ENCODE peak calls at places on chromosomes 16 and 17, in six cellular contexts. F, I, D, G, A and R are unnamed samples.

GRCh38 chr17:42135664-42136653 is 13.4 kb downstream of the HSPB9 start:
- DNase-seq in F (peak; percentile 82), I (peak; percentile 50), D (no peak), G (no peak), A (peak; percentile 92), R (peak; percentile 54)

GRCh38 chr16:15564619-15565339 is 78.2 kb downstream of the MARF1 start:
- DNase-seq in F (no peak), I (no peak), D (no peak), G (no peak), A (no peak), R (no peak)

GRCh38 chr17:79791354-79792123 is 5.3 kb downstream of the CBX8 start:
- DNase-seq in F (no peak), I (no peak), D (no peak), G (no peak), A (no peak), R (no peak)

GRCh38 chr17:5644065-5644464 is 59.8 kb upstream of the NLRP1 start:
- DNase-seq in F (no peak), I (no peak), D (no peak), G (no peak), A (no peak), R (no peak)

GRCh38 chr17:76909971-76910760 is 42.0 kb downstream of the MGAT5B start:
- DNase-seq in F (peak; percentile 40), I (peak; percentile 55), D (peak; percentile 9), G (no peak), A (peak; percentile 27), R (peak; percentile 17)

GRCh38 chr16:70250748-70251650 is 741 bp downstream of the EXOSC6 start:
- DNase-seq in F (peak; percentile 52), I (peak; percentile 79), D (no peak), G (no peak), A (peak; percentile 52), R (peak; percentile 44)

GRCh38 chr17:32281011-32281451 is 15.4 kb downstream of the RHBDL3 start:
- DNase-seq in F (no peak), I (no peak), D (no peak), G (no peak), A (no peak), R (no peak)

GRCh38 chr17:44045493-44045892 is 21.0 kb downstream of the LSM12 start:
- DNase-seq in F (no peak), I (no peak), D (no peak), G (no peak), A (no peak), R (no peak)

GRCh38 chr16:56190903-56191806 is at the start of gene GNAO1:
- DNase-seq in F (peak; percentile 59), I (no peak), D (peak; percentile 41), G (no peak), A (no peak), R (peak; percentile 32)

GRCh38 chr16:17416461-17417221 is 54.1 kb downstream of the XYLT1 start:
- DNase-seq in F (peak; percentile 19), I (peak; percentile 90), D (peak; percentile 21), G (no peak), A (peak; percentile 41), R (peak; percentile 83)

GRCh38 chr16:81253141-81253540 is 14.7 kb downstream of the BCO1 start:
- DNase-seq in F (no peak), I (no peak), D (no peak), G (no peak), A (no peak), R (no peak)

GRCh38 chr16:4693956-4694663 is 748 bp downstream of the NUDT16L1 start:
- DNase-seq in F (peak; percentile 63), I (peak; percentile 55), D (peak; percentile 28), G (peak; percentile 24), A (peak; percentile 60), R (peak; percentile 46)

GRCh38 chr16:80367037-80367658 is 173.6 kb upstream of the DYNLRB2 start:
- DNase-seq in F (no peak), I (no peak), D (no peak), G (no peak), A (no peak), R (no peak)

GRCh38 chr17:1137465-1137894 is 42.3 kb downstream of the ABR start:
- DNase-seq in F (no peak), I (no peak), D (no peak), G (no peak), A (peak; percentile 80), R (peak; percentile 74)

GRCh38 chr17:43634681-43635125 is 27.0 kb downstream of the MEOX1 start:
- DNase-seq in F (peak; percentile 54), I (no peak), D (no peak), G (no peak), A (no peak), R (no peak)

GRCh38 chr16:87382023-87382785 is 1.4 kb downstream of the FBXO31 start:
- DNase-seq in F (no peak), I (no peak), D (no peak), G (no peak), A (peak; percentile 50), R (no peak)

GRCh38 chr17:80512233-80512632 is 32.4 kb upstream of the RPTOR start:
- DNase-seq in F (no peak), I (no peak), D (no peak), G (no peak), A (no peak), R (peak; percentile 57)

GRCh38 chr16:26158142-26158759 is 466.5 kb downstream of the HS3ST4 start:
- DNase-seq in F (no peak), I (no peak), D (no peak), G (no peak), A (no peak), R (no peak)

GRCh38 chr16:81946206-81946605 is 65.1 kb downstream of the SDR42E1 start:
- DNase-seq in F (no peak), I (no peak), D (no peak), G (peak; percentile 14), A (no peak), R (peak; percentile 84)

GRCh38 chr16:89954462-89954861 is 5.9 kb downstream of the DEF8 start:
- DNase-seq in F (no peak), I (no peak), D (no peak), G (no peak), A (no peak), R (no peak)

DNA sequence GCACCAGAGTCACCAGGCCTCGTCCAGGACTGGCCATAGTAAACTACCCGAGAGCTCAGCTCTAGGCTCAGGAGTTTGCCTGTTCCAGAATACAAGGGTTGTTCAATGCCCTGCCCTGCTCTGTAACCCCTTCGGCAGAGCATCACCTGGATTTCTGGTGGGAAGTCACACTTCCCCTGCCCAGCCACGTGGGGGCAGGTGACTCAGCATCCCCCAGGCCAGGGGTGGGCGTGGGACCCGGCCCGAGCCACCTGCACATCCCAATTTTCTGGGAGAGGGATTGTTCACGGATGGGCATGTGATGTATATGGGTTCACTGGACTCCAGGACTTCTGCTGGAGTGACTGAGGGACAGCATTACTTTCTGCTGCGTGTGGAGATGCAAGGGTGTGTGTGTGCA is 25.8 kb downstream of the COX4I1 start:
- DNase-seq in F (no peak), I (no peak), D (no peak), G (no peak), A (no peak), R (no peak)
- TF ChIP-seq CTCF in F (no peak), I (no peak), D (no peak), G (no peak), A (no peak), R (no peak)

GRCh38 chr17:46895171-46895570 is 27.8 kb upstream of the GOSR2 start:
- DNase-seq in F (no peak), I (peak; percentile 41), D (no peak), G (no peak), A (no peak), R (no peak)

GRCh38 chr17:46898860-46899259 is 24.1 kb upstream of the GOSR2 start:
- DNase-seq in F (no peak), I (no peak), D (no peak), G (no peak), A (no peak), R (no peak)

GRCh38 chr17:46898364-46898763 is 24.6 kb upstream of the GOSR2 start:
- DNase-seq in F (no peak), I (no peak), D (no peak), G (no peak), A (no peak), R (no peak)

GRCh38 chr17:46894476-46895151 is 28.3 kb upstream of the GOSR2 start:
- DNase-seq in F (no peak), I (no peak), D (no peak), G (no peak), A (no peak), R (no peak)

DNA sequence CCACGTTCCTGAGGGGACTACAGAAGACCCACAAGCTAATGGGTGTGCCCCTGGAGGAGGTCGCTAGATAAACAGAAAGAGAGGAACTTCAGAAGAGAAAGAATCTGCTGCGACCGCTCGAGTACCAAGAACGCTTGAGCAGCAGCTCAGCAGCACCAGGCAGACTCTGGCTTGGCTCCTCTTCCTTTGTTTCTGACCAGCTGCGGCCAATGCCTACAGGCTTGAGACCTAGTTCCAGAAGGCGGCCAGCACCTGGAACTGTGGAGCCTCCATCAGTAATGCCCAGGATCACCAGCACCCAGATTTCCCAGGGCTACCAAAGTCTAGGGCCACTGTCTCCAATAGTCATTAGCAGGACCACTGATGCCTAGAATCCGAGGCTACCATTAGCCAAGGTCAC is 26.0 kb upstream of the GOSR2 start:
- DNase-seq in F (no peak), I (no peak), D (no peak), G (no peak), A (no peak), R (no peak)
- H3K4me3 ChIP-seq in F (no peak overlapping the region), I (no peak overlapping the region), D (no peak overlapping the region), G (no peak overlapping the region), A (no peak overlapping the region), R (no peak overlapping the region)

DNA sequence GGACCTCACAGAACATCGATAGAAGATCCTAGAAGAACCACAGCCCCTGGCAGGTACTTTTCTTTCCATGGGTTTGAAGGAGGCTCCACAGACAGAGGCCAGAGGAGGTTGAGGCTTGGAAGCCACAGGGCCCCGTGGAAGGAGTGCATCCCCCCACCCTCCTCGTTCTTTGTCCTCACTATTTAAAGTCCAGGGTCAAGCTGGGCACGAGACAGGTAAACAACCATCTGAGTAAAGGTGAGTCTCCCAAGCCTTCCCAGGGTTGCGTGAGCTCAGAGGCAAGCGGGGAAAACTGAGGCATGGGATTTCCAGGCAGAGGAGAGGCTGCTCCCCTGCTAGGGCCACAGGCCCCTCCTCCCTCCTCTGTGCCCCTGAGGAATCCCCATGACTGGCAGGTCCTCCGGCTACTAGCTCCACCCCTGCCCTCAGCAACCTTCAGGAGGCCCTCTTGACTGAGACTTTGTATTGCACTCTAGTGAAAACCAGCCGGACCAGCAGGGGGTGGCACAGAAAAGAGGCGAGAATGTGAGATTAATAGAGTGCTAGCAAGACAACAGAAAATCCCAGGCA is 927 bp upstream of the SULT1A2 start:
- DNase-seq in F (peak; percentile 17), I (peak; percentile 68), D (no peak), G (no peak), A (peak; percentile 38), R (no peak)
- TF ChIP-seq CTCF in F (no peak), I (no peak), D (no peak), G (no peak), A (no peak), R (no peak)

GRCh38 chr17:82241183-82241925 is 12.5 kb downstream of the SLC16A3 start:
- DNase-seq in F (peak; percentile 81), I (peak; percentile 52), D (no peak), G (no peak), A (peak; percentile 72), R (peak; percentile 69)

GRCh38 chr17:82240506-82241182 is 11.8 kb downstream of the SLC16A3 start:
- DNase-seq in F (no peak), I (no peak), D (no peak), G (no peak), A (no peak), R (no peak)

GRCh38 chr17:82242977-82243647 is 14.3 kb downstream of the SLC16A3 start:
- DNase-seq in F (peak; percentile 90), I (peak; percentile 49), D (no peak), G (peak; percentile 58), A (peak; percentile 67), R (peak; percentile 88)

GRCh38 chr17:82242698-82242976 is 13.8 kb downstream of the SLC16A3 start:
- DNase-seq in F (no peak), I (peak; percentile 43), D (no peak), G (no peak), A (peak; percentile 32), R (no peak)

GRCh38 chr17:82241926-82242697 is 13.3 kb downstream of the SLC16A3 start:
- DNase-seq in F (peak; percentile 73), I (peak; percentile 59), D (no peak), G (no peak), A (no peak), R (no peak)
- H3K4me3 ChIP-seq in F (no peak overlapping the region), I (no peak overlapping the region), D (no peak overlapping the region), G (no peak overlapping the region), A (no peak overlapping the region), R (no peak overlapping the region)